ENCODE peak calls at places on chromosomes 3 and 15, in four cellular contexts. J, Y, S and O are unnamed samples.

GRCh38 chr3:113241292-113242033 is 30.1 kb downstream of the BOC start:
- DNase-seq in J (no peak), Y (peak), S (no peak), O (no peak)

GRCh38 chr3:46670891-46671427 is 22.5 kb downstream of the ALS2CL start:
- DNase-seq in J (peak), Y (no peak), S (no peak), O (no peak)

GRCh38 chr3:138726966-138727365 is 107.8 kb downstream of the PIK3CB start:
- DNase-seq in J (no peak), Y (peak), S (no peak), O (peak)

GRCh38 chr3:50246517-50246954 is 10.5 kb downstream of the GNAI2 start:
- DNase-seq in J (no peak), Y (peak), S (peak), O (peak)

GRCh38 chr15:27865323-27865922 is 233.7 kb downstream of the OCA2 start:
- DNase-seq in J (no peak), Y (no peak), S (no peak), O (no peak)

GRCh38 chr3:76554717-76555116 is 485.2 kb upstream of the ROBO2 start:
- DNase-seq in J (no peak), Y (peak), S (no peak), O (peak)

GRCh38 chr15:83644453-83644852 is 9.5 kb upstream of the ADAMTSL3 start:
- DNase-seq in J (no peak), Y (no peak), S (no peak), O (no peak)

GRCh38 chr15:96225642-96226259 is 104.7 kb upstream of the NR2F2 start:
- DNase-seq in J (no peak), Y (no peak), S (no peak), O (no peak)

GRCh38 chr15:45373961-45374360 is 4.4 kb downstream of the GATM start:
- DNase-seq in J (no peak), Y (no peak), S (no peak), O (no peak)

DNA sequence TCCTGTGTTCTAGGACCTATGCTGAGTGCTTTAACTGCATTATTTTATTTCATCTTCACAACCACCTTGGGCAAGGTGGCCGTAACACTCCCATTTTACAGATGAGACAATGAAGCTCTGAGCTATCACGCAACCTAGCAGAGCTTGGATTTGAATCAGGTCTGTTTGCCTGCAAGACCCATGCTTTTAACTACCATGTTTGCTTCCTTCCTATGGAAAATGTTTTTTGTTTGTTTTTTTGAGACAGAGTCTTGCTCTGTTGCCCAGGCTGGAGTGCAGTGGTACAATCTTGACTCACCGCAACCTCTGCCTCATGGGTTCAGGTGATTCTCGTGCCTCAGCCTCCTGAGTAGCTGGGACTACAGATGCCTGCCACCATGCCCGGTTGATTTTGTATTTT is 24.7 kb upstream of the HERC1 start:
- DNase-seq in J (no peak), Y (no peak), S (no peak), O (no peak)
- H3K27ac ChIP-seq in J (no peak), Y (no peak), S (no peak), O (no peak)

GRCh38 chr15:64233299-64233698 is 70.5 kb upstream of the PPIB start:
- DNase-seq in J (no peak), Y (no peak), S (no peak), O (no peak)

GRCh38 chr15:64235552-64235951 is 72.7 kb upstream of the PPIB start:
- DNase-seq in J (no peak), Y (no peak), S (no peak), O (no peak)

GRCh38 chr15:64237677-64238076 is 74.9 kb upstream of the PPIB start:
- DNase-seq in J (no peak), Y (no peak), S (no peak), O (no peak)

GRCh38 chr15:64232400-64232799 is 69.6 kb upstream of the PPIB start:
- DNase-seq in J (no peak), Y (peak), S (no peak), O (peak)

GRCh38 chr15:64236156-64236555 is 73.3 kb upstream of the PPIB start:
- DNase-seq in J (no peak), Y (no peak), S (no peak), O (no peak)
- H3K27ac ChIP-seq in J (no peak), Y (no peak), S (no peak), O (no peak)

GRCh38 chr15:99683000-99683670 is 50.1 kb downstream of the LYSMD4 start:
- DNase-seq in J (no peak), Y (peak), S (no peak), O (no peak)

GRCh38 chr15:99674279-99674678 is 59.0 kb downstream of the LYSMD4 start:
- DNase-seq in J (no peak), Y (no peak), S (no peak), O (no peak)

GRCh38 chr15:99673118-99673517 is 60.1 kb downstream of the LYSMD4 start:
- DNase-seq in J (no peak), Y (no peak), S (no peak), O (no peak)

GRCh38 chr15:99682455-99682854 is 50.8 kb downstream of the LYSMD4 start:
- DNase-seq in J (no peak), Y (peak), S (no peak), O (peak)

GRCh38 chr15:99677540-99678134 is 55.6 kb downstream of the LYSMD4 start:
- DNase-seq in J (no peak), Y (peak), S (no peak), O (peak)
- H3K27ac ChIP-seq in J (no peak), Y (no peak), S (no peak), O (no peak)

DNA sequence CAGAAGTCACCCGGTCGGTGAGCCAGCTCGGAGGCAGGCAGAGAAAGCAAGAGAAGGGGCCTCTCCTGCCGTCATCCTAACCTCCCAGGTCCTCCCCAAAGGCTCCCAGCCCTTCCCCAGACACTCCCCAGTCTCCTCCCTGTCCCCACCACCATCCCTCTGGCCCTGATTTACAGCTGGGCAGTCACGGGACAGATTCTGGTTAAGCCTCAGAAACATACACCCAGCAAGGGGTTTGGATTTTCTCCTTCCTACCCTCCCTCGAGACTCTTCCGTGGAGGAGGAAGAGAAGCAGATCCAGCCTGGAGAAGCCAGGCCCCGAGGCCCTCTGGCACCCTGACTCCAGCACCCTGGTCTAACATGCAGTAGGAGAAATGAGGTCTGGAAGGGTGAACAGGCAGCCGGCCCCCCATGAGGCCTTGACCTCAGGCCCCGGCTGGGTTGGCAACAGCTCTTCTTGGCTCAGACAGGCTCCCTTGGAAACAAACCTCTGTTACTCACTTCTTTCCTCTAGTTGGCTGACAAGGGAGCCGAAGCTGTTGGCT is 73.5 kb downstream of the CPN2 start:
- DNase-seq in J (no peak), Y (peak), S (peak), O (peak)
- H3K27ac ChIP-seq in J (peak), Y (peak), S (peak), O (peak)

DNA sequence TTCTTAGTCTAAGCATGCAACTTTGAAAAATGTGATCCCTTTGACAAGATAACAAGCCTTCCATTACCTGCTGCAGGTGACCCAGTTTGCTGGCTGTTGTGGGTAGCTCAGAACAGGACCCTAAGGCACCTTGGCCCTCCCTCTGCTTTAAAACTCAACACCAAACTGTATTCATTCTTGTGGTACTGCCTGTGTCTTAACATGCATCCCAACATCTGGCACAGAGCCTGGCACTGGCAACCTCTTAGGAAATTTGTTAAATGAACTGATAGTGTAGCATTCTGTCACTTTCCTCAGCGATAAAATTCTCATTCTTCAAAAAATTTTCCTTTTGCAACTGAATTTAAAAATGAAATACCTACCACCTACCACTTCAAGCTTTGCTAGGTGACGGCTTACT is 287.3 kb upstream of the ADAMTS9 start:
- DNase-seq in J (no peak), Y (no peak), S (peak), O (peak)
- H3K27ac ChIP-seq in J (no peak), Y (no peak), S (no peak), O (no peak)

DNA sequence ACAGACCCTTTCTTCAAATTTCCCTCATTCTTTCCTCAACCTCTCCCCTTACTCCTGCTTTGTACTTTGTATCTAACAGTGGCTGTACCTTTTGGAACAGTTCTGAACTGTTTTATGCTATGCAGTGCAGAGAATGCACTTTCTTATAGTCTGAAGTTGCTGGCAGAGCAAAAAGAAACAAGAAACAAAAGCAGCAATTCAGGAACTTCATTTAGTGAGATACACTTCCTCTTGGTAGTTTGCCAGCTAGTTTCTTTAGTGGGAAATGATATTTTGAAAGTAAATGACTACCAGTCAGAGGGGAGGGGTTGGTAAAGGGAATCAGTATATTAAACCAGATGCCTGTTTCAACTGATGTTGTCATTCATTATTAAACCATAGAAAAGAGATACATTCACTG is 55.0 kb upstream of the CHD2 start:
- DNase-seq in J (no peak), Y (peak), S (no peak), O (peak)
- H3K27ac ChIP-seq in J (peak), Y (no peak), S (no peak), O (no peak)

GRCh38 chr3:31974454-31974853 is 6.6 kb downstream of the OSBPL10 start:
- DNase-seq in J (no peak), Y (no peak), S (no peak), O (peak)

GRCh38 chr3:31973837-31974236 is 7.2 kb downstream of the OSBPL10 start:
- DNase-seq in J (no peak), Y (no peak), S (no peak), O (no peak)

GRCh38 chr3:31971607-31972006 is 9.5 kb downstream of the OSBPL10 start:
- DNase-seq in J (no peak), Y (no peak), S (no peak), O (no peak)

GRCh38 chr3:31976302-31976701 is 4.8 kb downstream of the OSBPL10 start:
- DNase-seq in J (no peak), Y (no peak), S (no peak), O (no peak)

DNA sequence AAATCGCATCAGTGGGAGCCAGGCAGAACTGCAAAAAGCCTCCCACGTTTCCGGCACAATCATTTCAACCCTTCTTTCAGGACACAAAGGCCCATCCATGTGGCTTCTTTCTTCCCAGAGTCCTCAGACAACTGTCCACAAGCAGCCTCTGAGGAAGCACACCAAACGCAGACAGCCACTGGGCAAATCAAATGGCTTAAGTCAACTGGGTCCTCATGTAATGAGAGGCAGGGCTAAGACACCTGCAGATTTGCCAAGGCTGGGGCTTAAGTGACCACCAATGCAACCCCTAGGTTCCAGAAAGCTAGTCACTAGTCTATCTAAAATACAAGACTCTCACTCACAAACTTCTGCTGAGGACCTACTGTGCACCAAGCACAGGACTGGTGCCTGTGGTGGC is 8.0 kb downstream of the OSBPL10 start:
- DNase-seq in J (no peak), Y (no peak), S (no peak), O (no peak)
- H3K27ac ChIP-seq in J (no peak), Y (no peak), S (no peak), O (no peak)

GRCh38 chr3:34073141-34073540 is 274.7 kb downstream of the PDCD6IP start:
- DNase-seq in J (no peak), Y (no peak), S (no peak), O (no peak)
- H3K27ac ChIP-seq in J (no peak), Y (no peak), S (no peak), O (no peak)